ENCODE peak calls at places on chromosome 13, in ten cellular contexts. T is astrocyte; H is aorta; K is iPS-NIHi11; D is stimulated activated CD4-positive, alpha-beta T cell treated with anti-CD3 and anti-CD28 coated beads, Interleukin-2, amount 100 ng/mL, for 48 hours; Z is activated CD4-positive, alpha-beta T cell treated with anti-CD3 and anti-CD28 coated beads for 48 hours; M is NCI-H1105; P is tibial artery; S is M059J; R is mammary epithelial cell. B is an unnamed sample.

GRCh38 chr13:108828053-108828806 is 198.8 kb downstream of the MYO16 start:
- DNase-seq in T (no peak), H (no peak), K (no peak), D (no peak), Z (no peak), M (no peak), P (no peak), S (no peak), R (peak; percentile 64), B (no peak)

GRCh38 chr13:109163052-109163413 is 533.6 kb downstream of the MYO16 start:
- DNase-seq in T (no peak), H (no peak), K (no peak), D (no peak), Z (no peak), M (no peak), P (no peak), S (no peak), R (no peak), B (no peak)

GRCh38 chr13:66375756-66376155 is 854.4 kb downstream of the PCDH9 start:
- DNase-seq in T (no peak), H (no peak), K (no peak), D (no peak), Z (no peak), M (no peak), P (no peak), S (no peak), R (no peak), B (no peak)

GRCh38 chr13:37303610-37304009 is 198.1 kb upstream of the CSNK1A1L start:
- DNase-seq in T (no peak), H (no peak), K (no peak), D (no peak), Z (no peak), M (no peak), P (no peak), S (peak; percentile 20), R (peak; percentile 14), B (no peak)

GRCh38 chr13:23752111-23753001 is 136.8 kb downstream of the MIPEP start:
- DNase-seq in T (no peak), H (no peak), K (no peak), D (no peak), Z (no peak), M (no peak), P (no peak), S (no peak), R (no peak), B (no peak)

GRCh38 chr13:111049791-111050538 is 65.1 kb upstream of the ARHGEF7 start:
- DNase-seq in T (no peak), H (peak; percentile 77), K (peak; percentile 31), D (no peak), Z (peak; percentile 18), M (peak; percentile 9), P (no peak), S (no peak), R (no peak), B (no peak)

GRCh38 chr13:97889803-97890202 is 63.7 kb upstream of the IPO5 start:
- DNase-seq in T (peak; percentile 4), H (no peak), K (no peak), D (no peak), Z (no peak), M (no peak), P (no peak), S (peak; percentile 16), R (no peak), B (no peak)

GRCh38 chr13:34425307-34425949 is 516.6 kb upstream of the NBEA start:
- DNase-seq in T (no peak), H (no peak), K (no peak), D (no peak), Z (no peak), M (no peak), P (no peak), S (no peak), R (no peak), B (no peak)

GRCh38 chr13:79481685-79482052 is 714 bp downstream of the NDFIP2 start:
- DNase-seq in T (no peak), H (no peak), K (no peak), D (peak; percentile 48), Z (peak; percentile 83), M (no peak), P (no peak), S (peak; percentile 26), R (peak; percentile 52), B (no peak)

GRCh38 chr13:26325876-26326275 is 71.9 kb downstream of the CDK8 start:
- DNase-seq in T (peak; percentile 25), H (no peak), K (no peak), D (no peak), Z (no peak), M (no peak), P (no peak), S (peak; percentile 54), R (peak; percentile 41), B (no peak)

B was measured in SHP77.